ENCODE peak calls at places on chromosomes 13 and 19, in ten cellular contexts. M, X, L, J, O, N, U, R, Q and A are unnamed samples.
A peak's percentile ranks its signal among the peaks of the same experiment; 100 is the strongest.

GRCh38 chr19:6738726-6739389 is 622 bp upstream of the TRIP10 start:
- DNase-seq in M (peak; percentile 54), X (peak; percentile 71), L (no peak), J (peak; percentile 53), O (peak; percentile 58), N (no peak), U (peak; percentile 84), R (peak; percentile 78), Q (no peak), A (peak; percentile 64)

GRCh38 chr19:35006999-35007365 is 6.9 kb downstream of the GRAMD1A start:
- DNase-seq in M (no peak), X (no peak), L (no peak), J (no peak), O (no peak), N (no peak), U (no peak), R (peak; percentile 27), Q (no peak), A (no peak)

GRCh38 chr19:39661565-39661964 is 5.9 kb downstream of the LGALS16 start:
- DNase-seq in M (no peak), X (no peak), L (no peak), J (no peak), O (no peak), N (no peak), U (no peak), R (no peak), Q (no peak), A (no peak)

GRCh38 chr13:70370924-70371323 is 262.7 kb upstream of the KLHL1 start:
- DNase-seq in M (no peak), X (no peak), L (no peak), J (no peak), O (no peak), N (no peak), U (no peak), R (no peak), Q (no peak), A (no peak)

GRCh38 chr13:46530084-46530935 is 22.7 kb upstream of the LRCH1 start:
- DNase-seq in M (no peak), X (peak; percentile 60), L (peak; percentile 22), J (peak; percentile 18), O (no peak), N (peak; percentile 46), U (no peak), R (no peak), Q (peak; percentile 27), A (no peak)

GRCh38 chr19:20315543-20315942 is 148.5 kb downstream of the ZNF486 start:
- DNase-seq in M (no peak), X (no peak), L (no peak), J (no peak), O (no peak), N (no peak), U (no peak), R (no peak), Q (no peak), A (no peak)

GRCh38 chr13:23952796-23953195 is 55.5 kb upstream of the C1QTNF9B start:
- DNase-seq in M (no peak), X (no peak), L (no peak), J (no peak), O (no peak), N (no peak), U (no peak), R (no peak), Q (no peak), A (no peak)

GRCh38 chr13:41059466-41059865 is 1.8 kb upstream of the WBP4 start:
- DNase-seq in M (peak; percentile 24), X (peak; percentile 17), L (peak; percentile 20), J (peak; percentile 35), O (no peak), N (peak; percentile 41), U (no peak), R (no peak), Q (peak; percentile 31), A (no peak)

GRCh38 chr19:8640402-8641004 is 10.1 kb downstream of the NFILZ start:
- DNase-seq in M (peak; percentile 9), X (no peak), L (peak; percentile 74), J (no peak), O (peak; percentile 28), N (no peak), U (peak; percentile 80), R (peak; percentile 47), Q (no peak), A (no peak)

GRCh38 chr19:49554701-49555181 is 25.6 kb downstream of the NOSIP start:
- DNase-seq in M (no peak), X (no peak), L (no peak), J (peak; percentile 68), O (peak; percentile 36), N (no peak), U (no peak), R (peak; percentile 46), Q (no peak), A (peak; percentile 48)

GRCh38 chr19:17026706-17027427 is at the start of gene CPAMD8:
- DNase-seq in M (no peak), X (no peak), L (no peak), J (no peak), O (no peak), N (no peak), U (no peak), R (no peak), Q (no peak), A (no peak)
- TF ChIP-seq CTCF in M (no peak), X (no peak), L (no peak), J (no peak), O (no peak), N (no peak), U (no peak), R (no peak), Q (no peak), A (no peak)

GRCh38 chr13:45300190-45300985 is 40.6 kb downstream of the TPT1 start:
- DNase-seq in M (no peak), X (no peak), L (no peak), J (no peak), O (no peak), N (no peak), U (no peak), R (no peak), Q (no peak), A (no peak)

GRCh38 chr13:45301263-45301662 is 39.7 kb downstream of the TPT1 start:
- DNase-seq in M (no peak), X (no peak), L (no peak), J (no peak), O (no peak), N (no peak), U (no peak), R (no peak), Q (no peak), A (no peak)

GRCh38 chr13:45298206-45298505 is 42.8 kb downstream of the TPT1 start:
- DNase-seq in M (no peak), X (no peak), L (no peak), J (no peak), O (no peak), N (no peak), U (no peak), R (no peak), Q (no peak), A (no peak)

GRCh38 chr13:45297456-45298205 is 43.4 kb downstream of the TPT1 start:
- DNase-seq in M (no peak), X (no peak), L (no peak), J (no peak), O (no peak), N (no peak), U (no peak), R (no peak), Q (peak; percentile 41), A (no peak)

GRCh38 chr13:45299194-45299593 is 41.8 kb downstream of the TPT1 start:
- DNase-seq in M (peak; percentile 50), X (peak; percentile 40), L (peak; percentile 13), J (no peak), O (no peak), N (peak; percentile 30), U (no peak), R (no peak), Q (peak; percentile 47), A (no peak)
- TF ChIP-seq CTCF in M (no peak), X (no peak), L (no peak), J (no peak), O (no peak), N (no peak), U (no peak), R (no peak), Q (no peak), A (no peak)

DNA sequence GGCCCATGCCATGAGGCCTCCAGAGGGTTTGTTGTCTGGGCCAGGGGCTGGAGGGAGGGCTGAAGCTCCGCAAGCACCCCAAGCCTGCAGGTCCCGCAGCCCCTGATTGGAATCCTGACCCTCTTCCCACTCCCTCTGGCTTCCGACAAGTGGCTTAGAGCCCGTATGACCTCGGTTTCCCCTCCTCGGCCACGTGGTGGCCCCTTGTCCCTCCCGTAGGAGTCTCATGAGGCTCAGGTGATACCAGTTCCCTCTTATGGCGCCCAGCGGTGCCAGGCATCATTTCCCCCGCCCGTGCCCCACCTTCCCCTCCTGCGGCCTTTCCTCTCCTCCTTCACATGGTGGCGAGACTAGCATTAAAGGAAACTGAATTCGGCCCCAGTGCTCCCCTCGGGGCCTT is 6.1 kb downstream of the THOP1 start:
- DNase-seq in M (no peak), X (no peak), L (no peak), J (no peak), O (no peak), N (no peak), U (no peak), R (no peak), Q (no peak), A (no peak)
- TF ChIP-seq CTCF in M (no peak), X (no peak), L (no peak), J (no peak), O (no peak), N (no peak), U (no peak), R (no peak), Q (no peak), A (no peak)

GRCh38 chr19:4976412-4977298 is 7.7 kb downstream of the KDM4B start:
- DNase-seq in M (peak; percentile 97), X (peak; percentile 96), L (peak; percentile 98), J (peak; percentile 51), O (peak; percentile 47), N (peak; percentile 86), U (peak; percentile 91), R (peak; percentile 92), Q (peak; percentile 98), A (peak; percentile 88)
- TF ChIP-seq CTCF in M (peak; percentile 58), X (peak; percentile 64), L (peak; percentile 74), J (peak; percentile 49), O (peak; percentile 34), N (peak; percentile 59), U (peak; percentile 25), R (peak; percentile 53), Q (peak; percentile 76), A (peak; percentile 55)

GRCh38 chr13:50580684-50581305 is 262.7 kb downstream of the DLEU7 start:
- DNase-seq in M (no peak), X (peak; percentile 75), L (peak; percentile 66), J (no peak), O (no peak), N (peak; percentile 80), U (no peak), R (no peak), Q (peak; percentile 85), A (no peak)
- TF ChIP-seq CTCF in M (no peak), X (peak; percentile 30), L (peak; percentile 41), J (no peak), O (no peak), N (peak; percentile 40), U (no peak), R (no peak), Q (peak; percentile 43), A (no peak)

DNA sequence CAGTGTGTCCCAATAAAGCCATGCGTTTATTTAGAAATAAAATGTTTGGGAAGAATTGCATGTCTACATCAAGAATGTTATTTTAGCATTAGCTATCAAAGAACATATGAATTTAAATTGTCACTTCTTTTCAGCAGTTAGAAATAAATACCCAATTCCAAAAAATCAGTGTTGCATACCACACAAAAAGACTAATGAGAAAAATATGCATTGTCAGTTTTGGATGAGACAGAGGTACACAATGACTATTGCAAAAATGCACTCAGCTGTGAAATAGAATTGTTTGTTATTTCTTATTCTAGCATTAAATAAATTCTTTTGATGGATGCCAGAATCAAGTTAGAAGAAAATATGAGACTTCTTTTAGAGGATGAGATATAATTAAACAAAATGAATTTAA is 833.9 kb downstream of the SLITRK1 start:
- DNase-seq in M (peak; percentile 0), X (peak; percentile 11), L (peak; percentile 66), J (no peak), O (no peak), N (no peak), U (no peak), R (no peak), Q (peak; percentile 31), A (no peak)
- TF ChIP-seq CTCF in M (no peak), X (no peak), L (no peak), J (no peak), O (no peak), N (no peak), U (no peak), R (no peak), Q (no peak), A (no peak)